ENCODE peak calls at places on chromosomes 2 and 18, in seven cellular contexts. L is mammary epithelial cell; T is BE2C; U is RWPE1; C is HL-60; R is CD8-positive, alpha-beta T cell; Y is sigmoid colon. N is an unnamed sample.

GRCh38 chr2:46663614-46664013 is 184.2 kb downstream of the TMEM247 start:
- DNase-seq in L (no peak), T (no peak), U (no peak), C (no peak), R (no peak), Y (peak; percentile 71), N (no peak)

GRCh38 chr2:206160124-206160806 is 570 bp downstream of the EEF1B2 start:
- DNase-seq in L (no peak), T (peak; percentile 73), U (peak; percentile 57), C (peak; percentile 60), R (no peak), Y (no peak), N (no peak)

GRCh38 chr2:223635080-223635479 is 32.9 kb upstream of the SCG2 start:
- DNase-seq in L (peak; percentile 55), T (no peak), U (no peak), C (no peak), R (no peak), Y (no peak), N (no peak)

GRCh38 chr18:74353169-74353775 is 37.6 kb downstream of the C18orf63 start:
- DNase-seq in L (peak; percentile 51), T (peak; percentile 44), U (peak; percentile 36), C (peak; percentile 45), R (peak; percentile 56), Y (peak; percentile 78), N (no peak)

GRCh38 chr2:59190518-59190917 is 949.4 kb upstream of the FANCL start:
- DNase-seq in L (no peak), T (no peak), U (no peak), C (no peak), R (no peak), Y (no peak), N (no peak)

GRCh38 chr2:68907923-68908253 is 36.7 kb upstream of the BMP10 start:
- DNase-seq in L (no peak), T (no peak), U (no peak), C (no peak), R (no peak), Y (no peak), N (no peak)

GRCh38 chr18:70371908-70372307 is 83.1 kb downstream of the SOCS6 start:
- DNase-seq in L (no peak), T (no peak), U (no peak), C (no peak), R (no peak), Y (no peak), N (no peak)

GRCh38 chr2:201404699-201405275 is 46.5 kb downstream of the TRAK2 start:
- DNase-seq in L (no peak), T (no peak), U (no peak), C (no peak), R (no peak), Y (no peak), N (no peak)

GRCh38 chr2:14749869-14750268 is 117.4 kb downstream of the LRATD1 start:
- DNase-seq in L (peak; percentile 51), T (no peak), U (no peak), C (no peak), R (no peak), Y (no peak), N (no peak)

GRCh38 chr18:48084041-48084757 is 153.7 kb upstream of the SMAD2 start:
- DNase-seq in L (no peak), T (no peak), U (no peak), C (no peak), R (no peak), Y (no peak), N (no peak)

GRCh38 chr2:236762628-236763027 is 193.0 kb downstream of the ACKR3 start:
- DNase-seq in L (no peak), T (no peak), U (no peak), C (no peak), R (no peak), Y (no peak), N (no peak)

GRCh38 chr2:126637393-126637792 is 18.6 kb upstream of the GYPC start:
- DNase-seq in L (no peak), T (no peak), U (no peak), C (no peak), R (no peak), Y (no peak), N (no peak)

GRCh38 chr2:138572318-138572717 is 70.7 kb downstream of the SPOPL start:
- DNase-seq in L (no peak), T (no peak), U (no peak), C (no peak), R (no peak), Y (no peak), N (no peak)

GRCh38 chr2:124753842-124754241 is 728.8 kb downstream of the CNTNAP5 start:
- DNase-seq in L (no peak), T (no peak), U (peak; percentile 1), C (no peak), R (no peak), Y (no peak), N (no peak)

GRCh38 chr18:79400091-79400590 is 4.4 kb downstream of the NFATC1 start:
- DNase-seq in L (no peak), T (no peak), U (peak; percentile 69), C (peak; percentile 70), R (peak; percentile 80), Y (peak; percentile 85), N (peak; percentile 85)

GRCh38 chr18:63924551-63924950 is 16.8 kb downstream of the SERPINB10 start:
- DNase-seq in L (no peak), T (no peak), U (no peak), C (no peak), R (no peak), Y (no peak), N (no peak)

GRCh38 chr2:231272961-231273360 is 74.5 kb downstream of the ARMC9 start:
- DNase-seq in L (no peak), T (no peak), U (no peak), C (no peak), R (no peak), Y (no peak), N (no peak)

GRCh38 chr2:38465789-38466127 is 88.7 kb upstream of the ATL2 start:
- DNase-seq in L (peak; percentile 34), T (peak; percentile 41), U (peak; percentile 57), C (peak; percentile 60), R (no peak), Y (no peak), N (no peak)

GRCh38 chr18:56517181-56517580 is 121.2 kb downstream of the TXNL1 start:
- DNase-seq in L (no peak), T (no peak), U (no peak), C (no peak), R (no peak), Y (no peak), N (no peak)

GRCh38 chr2:187349328-187349944 is 98.6 kb downstream of the CALCRL start:
- DNase-seq in L (peak; percentile 23), T (no peak), U (no peak), C (no peak), R (no peak), Y (no peak), N (no peak)

GRCh38 chr2:25912851-25913695 is 34.8 kb upstream of the ASXL2 start:
- DNase-seq in L (peak; percentile 9), T (peak; percentile 30), U (no peak), C (no peak), R (no peak), Y (no peak), N (no peak)

GRCh38 chr2:138707424-138708074 is 72.6 kb downstream of the NXPH2 start:
- DNase-seq in L (peak; percentile 55), T (no peak), U (peak; percentile 14), C (no peak), R (no peak), Y (no peak), N (no peak)

GRCh38 chr2:168584934-168585333 is 128.9 kb downstream of the CERS6 start:
- DNase-seq in L (no peak), T (no peak), U (no peak), C (no peak), R (no peak), Y (no peak), N (no peak)

GRCh38 chr2:225735844-225736243 is 336.3 kb downstream of the NYAP2 start:
- DNase-seq in L (peak; percentile 80), T (no peak), U (peak; percentile 65), C (no peak), R (no peak), Y (no peak), N (no peak)

GRCh38 chr2:240922982-240923537 is 16.9 kb downstream of the CROCC2 start:
- DNase-seq in L (no peak), T (peak; percentile 18), U (no peak), C (no peak), R (no peak), Y (peak; percentile 53), N (no peak)

GRCh38 chr2:50476174-50476573 is 555.8 kb downstream of the NRXN1 start:
- DNase-seq in L (peak; percentile 3), T (no peak), U (no peak), C (no peak), R (no peak), Y (no peak), N (no peak)
- TF ChIP-seq CTCF in L (peak; percentile 16), T (peak; percentile 34), U (no peak), C (no peak), R (no peak), Y (no peak), N (no peak)

GRCh38 chr2:6866982-6867381 is 1.3 kb upstream of the CMPK2 start:
- DNase-seq in L (no peak), T (no peak), U (no peak), C (no peak), R (no peak), Y (no peak), N (no peak)

GRCh38 chr2:6864251-6864758 is 1.4 kb downstream of the CMPK2 start:
- DNase-seq in L (no peak), T (no peak), U (no peak), C (no peak), R (no peak), Y (no peak), N (no peak)

GRCh38 chr2:6866239-6866745 is 585 bp upstream of the CMPK2 start:
- DNase-seq in L (peak; percentile 37), T (peak; percentile 33), U (peak; percentile 57), C (peak; percentile 59), R (peak; percentile 50), Y (peak; percentile 64), N (no peak)

GRCh38 chr2:6864938-6865345 is 765 bp downstream of the CMPK2 start:
- DNase-seq in L (no peak), T (no peak), U (no peak), C (no peak), R (peak; percentile 44), Y (peak; percentile 68), N (no peak)

GRCh38 chr2:6865346-6866238 is at the start of gene CMPK2:
- DNase-seq in L (peak; percentile 33), T (peak; percentile 73), U (peak; percentile 74), C (peak; percentile 72), R (peak; percentile 86), Y (peak; percentile 78), N (no peak)
- TF ChIP-seq CTCF in L (no peak), T (peak; percentile 15), U (peak; percentile 39), C (no peak), R (peak; percentile 58), Y (no peak), N (peak; percentile 49)

GRCh38 chr2:66432801-66433694 is 1.9 kb upstream of the MEIS1 start:
- DNase-seq in L (peak; percentile 93), T (peak; percentile 86), U (peak; percentile 93), C (no peak), R (peak; percentile 25), Y (peak; percentile 97), N (peak; percentile 87)
- TF ChIP-seq CTCF in L (no peak), T (no peak), U (no peak), C (no peak), R (no peak), Y (no peak), N (no peak)

DNA sequence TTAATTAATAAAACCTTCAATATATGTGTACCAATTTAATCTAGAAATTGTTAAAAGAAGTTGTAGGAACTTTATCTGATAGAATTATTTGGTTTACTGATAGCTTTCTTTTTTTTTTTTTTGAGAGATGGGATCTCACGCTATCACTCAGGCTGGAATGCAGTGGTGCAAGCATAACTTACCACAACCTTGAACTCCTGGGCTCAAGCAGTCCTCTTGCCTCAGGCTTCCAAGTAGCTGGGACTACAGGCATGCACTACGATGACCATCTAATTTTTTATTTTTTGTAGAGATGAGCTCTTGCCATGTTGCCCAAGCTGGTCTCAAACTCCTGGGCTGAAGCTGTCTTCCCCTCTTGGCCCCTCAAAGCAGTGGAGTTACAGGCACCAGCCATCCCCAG is 66.8 kb downstream of the CCDC138 start:
- DNase-seq in L (no peak), T (no peak), U (no peak), C (no peak), R (no peak), Y (no peak), N (no peak)
- TF ChIP-seq CTCF in L (no peak), T (no peak), U (no peak), C (no peak), R (no peak), Y (no peak), N (no peak)